ENCODE peak calls at places on chromosomes 3 and 15, in six cellular contexts. U is KBM-7; S is spleen; Q is omental fat pad; P is activated CD4-positive, alpha-beta T cell treated with anti-CD3 and anti-CD28 coated beads, Interleukin-2, amount 50 U/mL, for 48 hours; I is effector memory CD8-positive, alpha-beta T cell. G is an unnamed sample.

GRCh38 chr3:113677745-113678144 is 18.7 kb downstream of the USF3 start:
- DNase-seq in P (no peak), I (no peak), U (no peak), S (no peak), Q (no peak), G (no peak)

GRCh38 chr3:58470363-58471024 is 21.4 kb upstream of the KCTD6 start:
- DNase-seq in P (no peak), I (no peak), S (no peak), U (no peak), Q (no peak), G (no peak)

GRCh38 chr3:73228425-73228824 is 167.0 kb downstream of the EBLN2 start:
- DNase-seq in S (no peak), P (no peak), I (no peak), U (no peak), Q (no peak), G (no peak)

GRCh38 chr3:142915636-142916035 is 26.8 kb upstream of the PCOLCE2 start:
- DNase-seq in S (no peak), Q (no peak), U (no peak), P (no peak), I (no peak), G (no peak)

GRCh38 chr3:161372321-161373260 is 1.3 kb upstream of the SPTSSB start:
- DNase-seq in I (no peak), S (peak), P (peak), U (peak), Q (no peak), G (no peak)

GRCh38 chr15:61393949-61394348 is 164.8 kb upstream of the RORA start:
- DNase-seq in Q (no peak), P (no peak), S (no peak), U (no peak), I (no peak), G (no peak)

GRCh38 chr15:69160976-69161877 is 792 bp downstream of the GLCE start:
- DNase-seq in Q (no peak), P (peak), I (peak), U (peak), S (peak), G (peak)

GRCh38 chr3:72634128-72634527 is 214.1 kb downstream of the SHQ1 start:
- DNase-seq in U (no peak), I (no peak), P (no peak), S (no peak), Q (no peak), G (no peak)

GRCh38 chr15:51132384-51133139 is 37.9 kb upstream of the TNFAIP8L3 start:
- DNase-seq in S (no peak), U (peak), I (no peak), P (peak), Q (no peak), G (no peak)

G was measured in naive B cell.